ENCODE peak calls at places on chromosome 10, in six cellular contexts. O, L, T, N, D and R are unnamed samples.

GRCh38 chr10:125009580-125010235 is 67.8 kb downstream of the ZRANB1 start:
- DNase-seq in O (no peak), L (no peak), T (peak; percentile 12), N (no peak), D (no peak), R (no peak)

GRCh38 chr10:109374215-109374614 is 549.1 kb downstream of the XPNPEP1 start:
- DNase-seq in O (no peak), L (no peak), T (no peak), N (peak; percentile 87), D (no peak), R (no peak)

GRCh38 chr10:27390681-27391080 is 113.4 kb upstream of the RAB18 start:
- DNase-seq in O (no peak), L (no peak), T (no peak), N (peak; percentile 77), D (no peak), R (no peak)

GRCh38 chr10:13338337-13339128 is 9.6 kb downstream of the SEPHS1 start:
- DNase-seq in O (no peak), L (no peak), T (no peak), N (peak; percentile 74), D (no peak), R (no peak)

GRCh38 chr10:31467791-31468535 is 148.9 kb downstream of the ZEB1 start:
- DNase-seq in O (no peak), L (no peak), T (no peak), N (peak; percentile 37), D (no peak), R (peak; percentile 30)

GRCh38 chr10:132294196-132294520 is 13.6 kb downstream of the STK32C start:
- DNase-seq in O (no peak), L (no peak), T (no peak), N (no peak), D (no peak), R (no peak)

GRCh38 chr10:78267070-78267469 is 233.4 kb downstream of the RPS24 start:
- DNase-seq in O (no peak), L (no peak), T (no peak), N (no peak), D (no peak), R (no peak)

GRCh38 chr10:132945125-132945893 is 2.9 kb upstream of the CFAP46 start:
- DNase-seq in O (no peak), L (no peak), T (no peak), N (no peak), D (no peak), R (no peak)

GRCh38 chr10:89332092-89332633 is 4.4 kb downstream of the IFIT3 start:
- DNase-seq in O (no peak), L (no peak), T (no peak), N (peak; percentile 75), D (no peak), R (peak; percentile 58)

GRCh38 chr10:31782701-31783100 is 145.9 kb downstream of the ARHGAP12 start:
- DNase-seq in O (no peak), L (no peak), T (no peak), N (no peak), D (no peak), R (no peak)

GRCh38 chr10:71782221-71782916 is 9.0 kb upstream of the VSIR start:
- DNase-seq in O (no peak), L (no peak), T (no peak), N (no peak), D (no peak), R (no peak)

GRCh38 chr10:90051474-90051873 is 350.1 kb downstream of the KIF20B start:
- DNase-seq in O (no peak), L (no peak), T (no peak), N (no peak), D (no peak), R (no peak)

GRCh38 chr10:73233883-73234282 is 13.2 kb downstream of the DNAJC9 start:
- DNase-seq in O (no peak), L (no peak), T (no peak), N (no peak), D (no peak), R (no peak)

GRCh38 chr10:124538669-124539068 is 77.0 kb downstream of the LHPP start:
- DNase-seq in O (no peak), L (no peak), T (no peak), N (no peak), D (no peak), R (no peak)

GRCh38 chr10:29063806-29064644 is 224.8 kb upstream of the LYZL1 start:
- DNase-seq in O (no peak), L (no peak), T (no peak), N (peak; percentile 10), D (no peak), R (no peak)

GRCh38 chr10:51770719-51771118 is 71.3 kb upstream of the CSTF2T start:
- DNase-seq in O (no peak), L (no peak), T (no peak), N (peak; percentile 52), D (no peak), R (no peak)

GRCh38 chr10:78342787-78343186 is 309.1 kb downstream of the RPS24 start:
- DNase-seq in O (no peak), L (no peak), T (no peak), N (no peak), D (peak; percentile 24), R (no peak)

GRCh38 chr10:23478570-23478969 is 39.7 kb downstream of the OTUD1 start:
- DNase-seq in O (no peak), L (no peak), T (peak; percentile 40), N (peak; percentile 24), D (no peak), R (no peak)

GRCh38 chr10:104300736-104301292 is 31.8 kb downstream of the GSTO2 start:
- DNase-seq in O (no peak), L (peak; percentile 67), T (peak; percentile 84), N (peak; percentile 100), D (peak; percentile 95), R (no peak)

GRCh38 chr10:97500297-97500575 is 1.5 kb downstream of the UBTD1 start:
- DNase-seq in O (no peak), L (no peak), T (no peak), N (no peak), D (no peak), R (no peak)

GRCh38 chr10:97499561-97500296 is 1.0 kb downstream of the UBTD1 start:
- DNase-seq in O (no peak), L (peak; percentile 74), T (peak; percentile 82), N (peak; percentile 86), D (peak; percentile 83), R (no peak)

GRCh38 chr10:97498076-97498840 is at the start of gene MMS19:
- DNase-seq in O (peak; percentile 99), L (peak; percentile 100), T (peak; percentile 100), N (peak; percentile 100), D (peak; percentile 100), R (peak; percentile 99)

GRCh38 chr10:97497572-97498075 is 598 bp downstream of the MMS19 start:
- DNase-seq in O (peak; percentile 53), L (peak; percentile 78), T (peak; percentile 88), N (peak; percentile 97), D (peak; percentile 85), R (peak; percentile 83)

DNA sequence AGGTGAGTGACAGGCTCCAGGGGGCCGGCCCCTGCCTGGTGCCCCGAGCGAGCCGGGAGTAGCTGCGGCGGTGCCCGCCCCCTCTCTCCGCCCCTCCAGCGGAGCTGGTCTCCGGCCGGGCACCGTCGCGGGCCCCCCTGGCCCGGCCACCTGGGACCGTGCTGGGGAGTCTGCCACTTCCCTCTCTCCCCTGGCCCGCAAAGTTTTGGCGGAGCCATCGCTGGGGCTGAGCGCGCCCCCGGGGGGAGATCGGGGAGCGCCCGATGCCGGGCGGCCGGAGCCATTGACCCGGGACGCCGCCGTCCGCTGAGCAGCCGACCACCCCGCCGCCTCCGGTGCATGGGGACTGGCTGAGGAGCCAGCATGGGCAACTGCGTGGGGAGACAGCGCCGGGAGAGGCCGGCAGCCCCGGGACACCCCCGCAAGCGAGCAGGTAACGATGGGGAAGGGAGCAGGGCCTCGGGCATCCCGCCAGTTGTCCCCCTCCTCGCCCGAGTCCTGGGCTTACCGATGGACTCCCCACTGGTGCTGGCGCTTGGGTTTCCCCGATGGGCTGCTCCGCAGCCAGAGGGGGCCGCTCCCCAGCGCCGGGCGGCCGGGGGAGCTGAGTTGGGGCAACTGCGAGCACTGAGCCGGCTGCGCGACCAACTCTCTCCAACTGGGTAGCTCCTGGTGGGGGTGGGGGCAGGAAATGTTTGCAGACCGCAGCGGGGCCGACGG is at the start of gene UBTD1:
- DNase-seq in O (peak; percentile 8), L (peak; percentile 60), T (peak; percentile 61), N (peak; percentile 79), D (peak; percentile 85), R (peak; percentile 32)
- H3K27ac ChIP-seq in O (peak within 1 kb of the TSS; percentile 81), L (peak within 1 kb of the TSS; percentile 74), T (peak within 1 kb of the TSS; percentile 98), N (peak within 1 kb of the TSS; percentile 97), D (peak within 1 kb of the TSS; percentile 66), R (peak within 1 kb of the TSS; percentile 87)

DNA sequence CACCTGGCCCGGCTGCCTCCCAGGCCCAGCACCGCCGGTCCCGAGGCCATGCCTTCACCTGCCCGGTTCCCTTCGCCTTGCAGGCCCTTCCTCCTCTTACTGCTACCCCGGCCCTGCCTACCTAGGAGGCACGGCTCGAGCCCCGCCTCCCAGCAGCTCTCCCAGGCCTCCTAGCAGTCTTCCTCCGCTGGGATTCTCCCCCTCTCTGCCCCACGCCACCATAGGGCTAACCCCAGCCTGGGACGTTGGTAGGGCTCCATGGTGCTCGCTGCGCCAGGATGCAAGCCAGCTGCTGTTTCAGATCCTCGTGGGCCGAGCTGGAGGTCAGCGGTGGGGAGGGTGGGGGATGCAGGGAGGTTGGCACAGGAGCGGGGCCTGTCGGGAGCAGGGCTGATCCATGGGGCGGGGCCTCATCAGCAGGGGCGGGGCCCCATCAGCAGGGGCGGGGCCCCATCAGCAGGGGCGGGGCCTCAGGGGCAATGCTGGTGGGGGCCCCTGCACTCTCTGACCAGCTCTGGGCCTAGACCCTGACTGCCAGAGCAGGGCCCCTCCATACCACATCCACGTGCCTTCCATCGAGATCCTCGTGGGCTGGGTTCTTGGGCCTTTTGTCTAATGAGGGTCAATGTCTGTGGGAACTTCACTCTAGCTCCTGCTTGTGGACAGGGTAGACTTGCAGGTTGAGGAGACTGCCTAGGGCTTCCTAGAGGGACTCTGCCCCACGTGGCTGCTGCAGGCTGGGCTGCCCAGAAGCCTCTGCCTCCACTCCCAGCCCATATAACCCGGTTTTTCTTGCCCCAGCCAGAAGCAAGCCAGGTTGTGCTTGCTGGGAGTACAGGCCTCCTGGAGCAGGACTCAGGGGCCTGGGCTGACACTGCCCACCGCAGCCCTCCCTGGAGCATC is 63.1 kb downstream of the RASGEF1A start:
- DNase-seq in O (no peak), L (no peak), T (peak; percentile 19), N (no peak), D (no peak), R (no peak)
- H3K4me3 ChIP-seq in O (no peak overlapping the region), L (no peak overlapping the region), T (no peak overlapping the region), N (no peak overlapping the region), D (peak overlapping the region; percentile 73), R (no peak overlapping the region)

DNA sequence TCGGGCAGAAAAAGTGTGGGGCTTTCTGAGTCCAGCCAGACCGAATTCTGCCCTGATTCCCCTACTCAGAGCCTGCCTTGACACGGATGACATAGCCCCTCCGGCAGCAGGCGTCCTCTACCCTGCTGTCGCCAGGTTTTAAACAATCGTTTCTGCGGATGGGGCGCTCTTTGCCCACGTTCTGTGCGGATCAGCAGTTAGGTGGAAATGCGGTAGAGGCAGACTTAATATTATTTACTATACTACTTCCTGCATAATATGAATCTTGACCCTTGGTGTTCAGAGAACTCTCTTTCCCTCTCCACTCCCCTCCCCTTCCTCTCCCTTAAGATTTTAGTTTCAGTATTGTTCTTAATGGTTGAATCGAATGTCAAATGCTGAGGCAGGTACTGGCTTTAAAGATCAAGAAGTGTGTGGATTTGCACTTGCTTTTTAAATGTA is 2.4 kb downstream of the GATA3 start:
- DNase-seq in O (no peak), L (no peak), T (no peak), N (no peak), D (no peak), R (no peak)
- H3K27ac ChIP-seq in O (peak overlapping the region; percentile 89), L (no peak overlapping the region), T (no peak overlapping the region), N (no peak overlapping the region), D (no peak overlapping the region), R (peak overlapping the region; percentile 90)

GRCh38 chr10:588246-589165 is 101.0 kb downstream of the DIP2C start:
- DNase-seq in O (no peak), L (peak; percentile 67), T (peak; percentile 20), N (peak; percentile 61), D (peak; percentile 70), R (no peak)
- H3K4me3 ChIP-seq in O (no peak overlapping the region), L (no peak overlapping the region), T (no peak overlapping the region), N (no peak overlapping the region), D (no peak overlapping the region), R (no peak overlapping the region)